ENCODE peak calls at places on chromosomes 7 and 10, in four cellular contexts. M is transverse colon; X is CD8-positive, alpha-beta T cell; Y is fibroblast of lung. L is an unnamed sample. For H3K9me3 and H3K4me1, the result is how much of the 10 kb centered on the place peaks cover.

GRCh38 chr7:126529254-126529653 is 723.5 kb downstream of the GRM8 start:
- DNase-seq in M (no peak), X (no peak), Y (no peak), L (no peak)

GRCh38 chr10:43120948-43121290 is 17.3 kb upstream of the CSGALNACT2 start:
- DNase-seq in X (no peak), Y (peak), M (peak), L (peak)

GRCh38 chr7:75652788-75653187 is 86.0 kb downstream of the HIP1 start:
- DNase-seq in X (no peak), Y (no peak), M (no peak), L (no peak)

GRCh38 chr7:43679210-43680068 is 49.9 kb downstream of the COA1 start:
- DNase-seq in X (no peak), Y (no peak), M (no peak), L (no peak)

GRCh38 chr10:94214497-94214896 is 148.2 kb downstream of the NOC3L start:
- DNase-seq in X (no peak), Y (no peak), M (no peak), L (no peak)

GRCh38 chr10:75099952-75100763 is 11.3 kb upstream of the SAMD8 start:
- DNase-seq in X (peak), Y (peak), M (peak), L (peak)

GRCh38 chr10:82251222-82251977 is 376.4 kb downstream of the NRG3 start:
- DNase-seq in M (no peak), X (no peak), Y (no peak), L (no peak)

GRCh38 chr7:6497637-6497905 is 49.8 kb upstream of the DAGLB start:
- DNase-seq in Y (no peak), M (no peak), X (no peak), L (peak)

GRCh38 chr7:42198974-42199668 is 37.9 kb downstream of the GLI3 start:
- DNase-seq in X (no peak), M (no peak), Y (peak), L (no peak)

GRCh38 chr10:71308244-71308643 is 10.8 kb upstream of the SLC29A3 start:
- DNase-seq in X (no peak), M (no peak), Y (no peak), L (no peak)

GRCh38 chr10:95363303-95363912 is 72.6 kb upstream of the PDLIM1 start:
- DNase-seq in M (peak), X (no peak), Y (peak), L (no peak)

GRCh38 chr7:12945901-12946300 is 258.5 kb downstream of the ARL4A start:
- DNase-seq in M (no peak), Y (no peak), X (no peak), L (no peak)

GRCh38 chr7:87021285-87021684 is 38.2 kb downstream of the ELAPOR2 start:
- DNase-seq in X (no peak), M (no peak), Y (no peak), L (no peak)

GRCh38 chr7:123871998-123872867 is 27.3 kb downstream of the HYAL4 start:
- DNase-seq in X (no peak), Y (peak), M (peak), L (peak)

GRCh38 chr10:93816123-93816747 is 58.5 kb downstream of the LGI1 start:
- DNase-seq in M (peak), X (no peak), Y (peak), L (peak)

GRCh38 chr7:12518920-12519681 is 51.4 kb upstream of the SCIN start:
- DNase-seq in Y (peak), X (no peak), M (no peak), L (no peak)

GRCh38 chr7:2970907-2971306 is 72.8 kb downstream of the CARD11 start:
- DNase-seq in X (no peak), M (no peak), Y (no peak), L (no peak)

GRCh38 chr10:68871105-68871711 is 29.9 kb upstream of the DDX50 start:
- DNase-seq in M (no peak), X (no peak), Y (peak), L (no peak)

GRCh38 chr10:73019100-73019499 is 64.5 kb upstream of the PLA2G12B start:
- DNase-seq in Y (no peak), X (no peak), M (no peak), L (no peak)

GRCh38 chr10:5447611-5448071 is 35.3 kb downstream of the NET1 start:
- DNase-seq in X (no peak), Y (peak), M (no peak), L (no peak)

GRCh38 chr10:131689486-131689885 is 211.3 kb upstream of the PPP2R2D start:
- DNase-seq in Y (no peak), M (no peak), X (no peak), L (no peak)
- H3K9me3 ChIP-seq in Y (under half), M (under half), X (under half), L (under half)

GRCh38 chr10:116111483-116112095 is 161.4 kb downstream of the GFRA1 start:
- DNase-seq in M (no peak), X (no peak), Y (no peak), L (no peak)

GRCh38 chr10:116109481-116109880 is 163.5 kb downstream of the GFRA1 start:
- DNase-seq in X (no peak), M (no peak), Y (no peak), L (no peak)

GRCh38 chr10:116108106-116108505 is 164.9 kb downstream of the GFRA1 start:
- DNase-seq in M (no peak), X (no peak), Y (no peak), L (no peak)

GRCh38 chr10:116110736-116111135 is 162.3 kb downstream of the GFRA1 start:
- DNase-seq in X (no peak), Y (no peak), M (no peak), L (no peak)

DNA sequence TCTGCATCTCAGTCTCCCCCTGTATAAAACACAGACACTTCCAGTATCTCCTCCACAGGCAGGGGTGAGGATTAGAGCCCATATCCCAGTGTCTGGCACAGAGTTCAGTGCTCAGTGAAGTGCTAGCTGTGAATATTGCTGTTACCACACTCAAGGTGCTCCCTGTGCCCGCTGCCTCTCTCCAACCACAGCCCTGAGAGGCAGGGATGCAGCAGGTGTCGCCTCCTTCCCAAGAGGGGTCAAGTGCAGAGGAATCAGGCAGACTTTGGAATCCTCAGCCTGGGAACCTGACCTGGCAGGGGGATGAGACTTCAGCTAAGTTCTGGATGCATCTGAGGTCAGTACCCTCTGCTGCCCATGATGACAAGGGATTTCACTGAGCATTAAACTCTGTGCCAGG is 163.1 kb downstream of the GFRA1 start:
- DNase-seq in Y (no peak), M (no peak), X (no peak), L (no peak)
- TF ChIP-seq CTCF in Y (no peak), M (no peak), X (no peak), L (no peak)

GRCh38 chr10:17061418-17061817 is 68.2 kb downstream of the CUBN start:
- DNase-seq in M (no peak), X (no peak), Y (peak), L (no peak)

GRCh38 chr10:17062493-17063487 is 66.8 kb downstream of the CUBN start:
- DNase-seq in X (no peak), M (no peak), Y (peak), L (peak)

GRCh38 chr10:17064435-17064834 is 65.2 kb downstream of the CUBN start:
- DNase-seq in M (no peak), X (no peak), Y (no peak), L (no peak)

GRCh38 chr10:17060289-17060688 is 69.3 kb downstream of the CUBN start:
- DNase-seq in X (no peak), Y (no peak), M (no peak), L (no peak)

DNA sequence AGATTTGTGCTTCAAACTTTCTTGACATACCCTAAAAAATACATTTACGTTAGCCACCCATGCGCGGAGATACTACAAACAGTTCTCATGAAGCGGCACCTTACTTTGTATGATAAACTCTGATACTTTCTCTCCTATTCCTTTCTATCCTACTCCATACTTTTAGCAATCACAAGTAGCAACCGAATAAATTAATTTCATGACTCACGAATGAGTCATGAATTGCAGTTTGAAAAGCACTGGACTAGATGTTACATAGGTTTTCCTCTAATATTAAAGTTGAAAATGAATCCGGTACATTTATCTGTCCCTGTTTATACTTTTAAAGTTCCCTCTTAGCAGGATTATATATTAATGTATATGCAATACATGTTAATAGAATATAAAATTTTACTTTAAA is 67.6 kb downstream of the CUBN start:
- DNase-seq in M (no peak), X (no peak), Y (peak), L (no peak)
- H3K4me1 ChIP-seq in M (under half), X (under half), Y (under half), L (under half)

DNA sequence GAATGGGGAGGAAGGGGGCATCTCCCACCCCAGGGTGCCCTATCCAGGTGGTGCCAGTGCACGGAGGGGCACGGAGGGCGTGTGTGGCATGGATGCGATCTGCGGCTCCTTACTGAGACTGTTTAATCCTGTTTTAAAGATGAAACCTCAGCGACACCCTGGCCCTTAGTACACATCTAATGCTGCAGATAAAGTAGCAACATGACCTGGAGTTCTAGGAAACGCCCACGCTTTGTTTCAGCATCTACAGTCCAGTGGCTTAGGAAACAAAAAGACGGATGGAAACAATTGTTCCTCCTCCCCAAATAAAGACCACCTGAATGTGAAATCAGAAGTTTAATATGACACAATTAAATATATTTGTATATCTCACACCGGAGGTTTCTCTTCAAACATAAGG is 201.9 kb downstream of the DNAJB6 start:
- DNase-seq in M (no peak), X (no peak), Y (no peak), L (no peak)
- H3K9me3 ChIP-seq in M (under half), X (under half), Y (under half), L (under half)

DNA sequence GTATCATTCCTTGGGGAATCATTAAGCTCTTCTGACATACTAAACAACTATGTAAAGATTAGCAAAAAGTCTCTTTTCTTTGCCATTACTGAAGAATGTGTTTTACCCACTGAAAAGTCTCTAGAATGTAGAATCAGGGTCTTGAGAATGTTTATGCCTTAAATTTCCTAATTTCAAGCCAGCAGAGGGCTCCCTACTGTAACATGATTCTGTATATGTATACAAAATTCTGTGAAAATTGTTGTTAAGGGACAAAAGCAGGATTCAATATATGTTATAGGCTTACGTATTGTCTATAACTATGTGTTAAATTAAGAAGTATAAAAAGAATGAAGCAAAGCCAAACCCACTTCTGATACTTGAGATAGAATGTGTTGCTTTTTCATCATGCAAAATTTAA is 296.9 kb upstream of the DGKB start:
- DNase-seq in Y (peak), M (no peak), X (no peak), L (no peak)
- TF ChIP-seq CTCF in Y (peak), M (no peak), X (no peak), L (no peak)

GRCh38 chr10:103764296-103765088 is 90.9 kb downstream of the SH3PXD2A start:
- DNase-seq in X (no peak), M (no peak), Y (no peak), L (no peak)

GRCh38 chr10:103762924-103763323 is 92.5 kb downstream of the SH3PXD2A start:
- DNase-seq in Y (no peak), X (no peak), M (no peak), L (no peak)

GRCh38 chr10:103763374-103764202 is 91.8 kb downstream of the SH3PXD2A start:
- DNase-seq in X (no peak), Y (no peak), M (no peak), L (no peak)

GRCh38 chr10:103761075-103761920 is 94.1 kb downstream of the SH3PXD2A start:
- DNase-seq in Y (peak), X (no peak), M (no peak), L (no peak)

GRCh38 chr10:103762166-103762565 is 93.2 kb downstream of the SH3PXD2A start:
- DNase-seq in M (no peak), X (no peak), Y (no peak), L (no peak)
- H3K4me1 ChIP-seq in M (under half), X (half or more), Y (under half), L (under half)

L was measured in heart left ventricle.